ENCODE peak calls at places on chromosomes 13 and 19, in five cellular contexts. A is tibial nerve, I is uterus, U is HepG2, T is Peyer's patch. G is an unnamed sample.

GRCh38 chr13:73304442-73304841 is 245.6 kb downstream of the KLF5 start:
- DNase-seq in A (no peak), I (no peak), U (no peak), T (no peak), G (no peak)

GRCh38 chr13:33401238-33401637 is 115.7 kb upstream of the STARD13 start:
- DNase-seq in A (no peak), I (no peak), U (no peak), T (no peak), G (no peak)

GRCh38 chr13:94232956-94233355 is 246.5 kb downstream of the DCT start:
- DNase-seq in A (no peak), I (no peak), U (no peak), T (no peak), G (no peak)

GRCh38 chr13:49214917-49215376 is 5.2 kb upstream of the MLNR start:
- DNase-seq in A (peak; percentile 18), I (no peak), U (peak; percentile 78), T (peak; percentile 37), G (no peak)

GRCh38 chr19:34220472-34221063 is 33.8 kb upstream of the GARRE1 start:
- DNase-seq in A (peak; percentile 86), I (peak; percentile 48), U (peak; percentile 67), T (peak; percentile 72), G (peak; percentile 88)

GRCh38 chr13:32638739-32639138 is 52.5 kb downstream of the PDS5B start:
- DNase-seq in A (no peak), I (no peak), U (no peak), T (no peak), G (no peak)

GRCh38 chr19:11480927-11481776 is at the start of gene ELAVL3:
- DNase-seq in A (no peak), I (no peak), U (no peak), T (no peak), G (no peak)

GRCh38 chr19:2524840-2525723 is 49.2 kb downstream of the GADD45B start:
- DNase-seq in A (no peak), I (no peak), U (peak; percentile 68), T (no peak), G (no peak)

GRCh38 chr19:45547965-45548609 is 36.5 kb downstream of the OPA3 start:
- DNase-seq in A (no peak), I (no peak), U (no peak), T (no peak), G (no peak)

GRCh38 chr19:48333467-48334384 is 8.4 kb downstream of the EMP3 start:
- DNase-seq in A (peak; percentile 76), I (peak; percentile 87), U (no peak), T (peak; percentile 95), G (peak; percentile 97)

GRCh38 chr19:45380107-45380506 is 9.7 kb upstream of the ERCC2 start:
- DNase-seq in A (no peak), I (no peak), U (no peak), T (no peak), G (no peak)

DNA sequence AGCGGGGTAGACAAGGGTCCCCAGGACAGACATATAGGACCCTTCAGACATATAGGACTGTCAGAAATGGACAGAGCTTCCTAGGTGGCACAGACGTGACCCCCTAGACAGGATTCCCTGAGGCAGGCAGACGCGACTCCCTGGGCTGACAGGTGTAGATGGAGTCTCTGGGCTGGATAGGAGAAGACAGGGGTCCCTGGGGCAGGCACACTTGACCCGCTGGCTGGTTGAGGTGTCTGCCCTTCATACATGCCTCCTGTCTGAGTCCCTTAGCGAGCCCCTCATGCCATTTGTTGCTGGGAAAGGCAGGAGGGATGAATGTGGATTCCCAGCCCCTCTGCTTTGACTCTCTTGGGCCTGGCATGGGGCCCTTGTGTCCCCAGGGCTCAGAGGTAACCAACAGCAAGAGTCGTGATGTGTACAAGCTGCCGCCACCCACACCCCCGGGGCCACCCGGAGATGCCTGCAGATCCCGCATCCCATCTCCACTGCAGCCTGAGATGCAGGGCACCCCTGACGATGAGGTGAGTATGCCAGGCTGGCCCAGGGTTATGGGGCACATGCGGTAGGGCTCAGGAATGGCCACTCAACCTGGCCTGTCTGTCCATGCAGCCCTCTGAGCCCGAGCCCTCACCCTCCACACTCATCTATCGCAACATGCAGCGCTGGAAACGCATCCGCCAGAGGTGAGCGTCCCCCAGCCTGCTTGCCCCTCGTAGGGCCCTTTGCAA is 3.0 kb downstream of the HSPB6 start:
- DNase-seq in A (no peak), I (no peak), U (no peak), T (no peak), G (no peak)
- TF ChIP-seq POLR2A in A (no peak), I (no peak), U (no peak), T (no peak), G (no peak)

GRCh38 chr19:13022111-13022858 is 27.0 kb downstream of the NFIX start:
- DNase-seq in A (no peak), I (peak; percentile 62), U (no peak), T (no peak), G (no peak)
- TF ChIP-seq POLR2A in A (no peak), I (no peak), U (no peak), T (no peak), G (no peak)

GRCh38 chr19:1105217-1105872 is 1.6 kb downstream of the GPX4 start:
- DNase-seq in A (no peak), I (no peak), U (no peak), T (no peak), G (no peak)
- TF ChIP-seq POLR2A in A (no peak), I (no peak), U (no peak), T (no peak), G (no peak)

GRCh38 chr19:18385359-18385674 is 641 bp upstream of the GDF15 start:
- DNase-seq in A (no peak), I (no peak), U (no peak), T (no peak), G (no peak)

GRCh38 chr19:18386543-18387251 is 739 bp downstream of the GDF15 start:
- DNase-seq in A (peak; percentile 54), I (no peak), U (no peak), T (no peak), G (peak; percentile 77)

GRCh38 chr19:18384775-18385174 is 1.2 kb upstream of the GDF15 start:
- DNase-seq in A (no peak), I (no peak), U (no peak), T (no peak), G (no peak)

GRCh38 chr19:18387395-18387794 is 1.4 kb downstream of the GDF15 start:
- DNase-seq in A (no peak), I (no peak), U (no peak), T (no peak), G (peak; percentile 73)

GRCh38 chr19:18385675-18386542 is at the start of gene GDF15:
- DNase-seq in A (peak; percentile 70), I (peak; percentile 53), U (peak; percentile 95), T (peak; percentile 27), G (peak; percentile 93)
- TF ChIP-seq POLR2A in A (no peak), I (no peak), U (peak; percentile 100), T (peak; percentile 95), G (peak; percentile 92)

GRCh38 chr19:38321646-38322323 is 2.1 kb downstream of the KCNK6 start:
- DNase-seq in A (no peak), I (peak; percentile 96), U (no peak), T (no peak), G (no peak)
- TF ChIP-seq POLR2A in A (no peak), I (no peak), U (no peak), T (no peak), G (no peak)

GRCh38 chr19:47225746-47226425 is 5.1 kb downstream of the BBC3 start:
- DNase-seq in A (peak; percentile 79), I (peak; percentile 89), U (peak; percentile 72), T (peak; percentile 87), G (peak; percentile 97)
- TF ChIP-seq POLR2A in A (peak; percentile 100), I (peak; percentile 100), U (peak; percentile 99), T (peak; percentile 100), G (peak; percentile 89)

GRCh38 chr19:43678512-43678911 is 8.5 kb upstream of the PLAUR start:
- DNase-seq in A (no peak), I (no peak), U (no peak), T (no peak), G (no peak)
- TF ChIP-seq POLR2A in A (no peak), I (no peak), U (no peak), T (no peak), G (no peak)

GRCh38 chr19:54160182-54160811 is 776 bp upstream of the LENG1 start:
- DNase-seq in A (no peak), I (no peak), U (no peak), T (no peak), G (no peak)
- TF ChIP-seq POLR2A in A (no peak), I (no peak), U (peak; percentile 53), T (no peak), G (no peak)

G was measured in erythroblast.